ENCODE peak calls at places on chromosomes 4 and X, in five cellular contexts. Z is cardiac fibroblast, R is fibroblast of the aortic adventitia, V is A549, H is tibial artery. D is an unnamed sample.

GRCh38 chrX:147602297-147602696 is 309.4 kb upstream of the FMR1 start:
- DNase-seq in Z (no peak), R (no peak), V (no peak), H (no peak), D (no peak)

GRCh38 chr4:16893141-16893571 is 5.3 kb downstream of the LDB2 start:
- DNase-seq in Z (peak), R (peak), V (no peak), H (no peak), D (peak)

GRCh38 chr4:8886625-8887406 is 15.2 kb upstream of the HMX1 start:
- DNase-seq in Z (no peak), R (no peak), V (no peak), H (no peak), D (no peak)

GRCh38 chrX:70096052-70096451 is 33.8 kb downstream of the OTUD6A start:
- DNase-seq in Z (peak), R (peak), V (no peak), H (no peak), D (peak)

GRCh38 chrX:16348286-16348685 is 181.0 kb downstream of the MAGEB17 start:
- DNase-seq in Z (no peak), R (no peak), V (no peak), H (no peak), D (no peak)

GRCh38 chr4:151688003-151688784 is 72.6 kb downstream of the GATB start:
- DNase-seq in Z (no peak), R (peak), V (no peak), H (no peak), D (no peak)

GRCh38 chr4:61992351-61992750 is 792.2 kb downstream of the ADGRL3 start:
- DNase-seq in Z (no peak), R (no peak), V (no peak), H (no peak), D (no peak)

GRCh38 chr4:144659493-144659892 is 13.5 kb downstream of the HHIP start:
- DNase-seq in Z (no peak), R (no peak), V (no peak), H (no peak), D (no peak)

GRCh38 chr4:47840291-47840690 is 2.4 kb upstream of the CORIN start:
- DNase-seq in Z (no peak), R (no peak), V (no peak), H (no peak), D (no peak)

DNA sequence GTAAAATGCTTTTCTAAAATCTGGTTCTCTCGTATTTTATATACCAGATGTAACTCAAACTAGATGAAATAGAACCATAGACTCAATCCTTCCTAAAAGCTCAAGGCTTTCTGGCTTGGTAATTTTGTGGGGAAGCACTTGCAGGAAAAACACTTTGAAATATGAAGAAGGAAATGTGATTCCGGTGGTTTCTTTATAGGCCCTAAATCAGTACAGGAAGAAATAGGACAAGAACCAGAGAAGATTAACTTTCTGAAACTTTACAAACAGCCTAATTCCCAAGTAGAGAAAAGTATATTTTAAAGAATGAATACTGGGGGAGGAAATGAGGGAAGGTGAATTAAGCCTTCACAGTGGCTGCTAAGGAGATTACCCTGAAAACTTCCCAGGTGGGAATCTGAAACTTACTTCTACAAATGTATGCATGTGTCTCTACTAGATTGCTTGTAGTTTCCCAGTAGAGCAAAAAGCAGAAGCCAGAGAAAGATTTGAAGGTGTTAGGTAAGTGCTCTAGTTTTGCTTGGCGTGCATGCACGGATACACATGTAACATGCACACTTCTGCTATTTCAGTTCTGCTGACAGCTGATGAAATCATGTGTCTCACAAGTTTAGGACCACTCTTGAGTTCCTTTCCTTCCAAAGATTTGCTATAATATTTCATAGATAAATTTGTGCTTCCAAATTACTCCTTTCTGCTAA is 92.1 kb downstream of the AFF1 start:
- DNase-seq in Z (no peak), R (no peak), V (no peak), H (no peak), D (no peak)
- H3K4me3 ChIP-seq in Z (no peak), R (no peak), V (no peak), H (no peak), D (no peak)

GRCh38 chrX:153372949-153373348 is 28.2 kb downstream of the PNMA6E start:
- DNase-seq in Z (no peak), R (no peak), V (no peak), H (no peak), D (no peak)
- TF ChIP-seq CTCF in Z (no peak), R (no peak), V (no peak), H (no peak), D (no peak)

GRCh38 chr4:40462326-40462725 is 127.2 kb downstream of the CHRNA9 start:
- DNase-seq in Z (no peak), R (no peak), V (no peak), H (no peak), D (no peak)
- H3K4me3 ChIP-seq in Z (no peak), R (no peak), V (no peak), H (no peak), D (no peak)

DNA sequence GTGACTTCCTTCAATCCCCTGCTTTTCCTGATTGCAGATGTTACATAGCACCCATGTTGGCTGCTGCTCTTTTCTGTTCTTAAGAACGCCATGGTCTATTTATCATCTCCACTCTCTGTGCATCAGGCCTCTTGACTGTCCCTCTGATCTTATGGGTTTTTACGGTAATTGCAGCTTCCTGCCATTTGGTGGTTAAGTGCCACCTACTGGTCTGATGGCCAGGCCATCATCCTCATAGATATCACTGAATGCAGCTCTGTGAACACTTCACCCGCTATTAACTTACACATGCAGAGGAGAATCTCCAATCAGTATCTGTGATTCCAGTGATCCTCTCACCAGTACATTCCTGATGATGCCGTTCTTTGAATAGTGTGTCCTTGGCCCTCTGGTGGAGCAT is 382.4 kb downstream of the TRAM1L1 start:
- DNase-seq in Z (no peak), R (no peak), V (no peak), H (no peak), D (no peak)
- TF ChIP-seq CTCF in Z (no peak), R (no peak), V (no peak), H (no peak), D (no peak)